ENCODE peak calls at places on chromosomes 5 and 9, in eight cellular contexts. Z, Y, E, W, J, M, H and N are unnamed samples.

GRCh38 chr9:98432960-98433359 is 177.5 kb upstream of the TBC1D2 start:
- DNase-seq in J (no peak), H (no peak), M (no peak), Y (no peak), E (no peak), W (no peak), Z (no peak), N (no peak)

GRCh38 chr5:106454651-106455415 is 1215.9 kb downstream of the EFNA5 start:
- DNase-seq in Z (peak), H (no peak), J (no peak), Y (peak), E (peak), W (peak), M (peak), N (no peak)

GRCh38 chr5:177194278-177194677 is 60.7 kb downstream of the NSD1 start:
- DNase-seq in H (no peak), J (no peak), W (peak), Z (no peak), E (peak), M (no peak), Y (peak), N (no peak)

GRCh38 chr9:115142502-115143265 is 24.7 kb upstream of the TNC start:
- DNase-seq in M (no peak), H (no peak), W (no peak), E (no peak), Z (no peak), Y (no peak), J (no peak), N (no peak)

GRCh38 chr5:116559673-116560164 is 14.9 kb downstream of the SEMA6A start:
- DNase-seq in H (no peak), W (no peak), J (no peak), Z (no peak), E (no peak), M (peak), Y (no peak), N (no peak)

GRCh38 chr5:64811050-64811640 is 42.4 kb downstream of the CWC27 start:
- DNase-seq in H (no peak), J (no peak), M (no peak), E (peak), W (peak), Y (peak), Z (peak), N (no peak)

GRCh38 chr5:150431048-150431447 is 18.3 kb upstream of the CD74 start:
- DNase-seq in J (no peak), H (no peak), Z (no peak), W (no peak), M (no peak), E (no peak), Y (no peak), N (no peak)

GRCh38 chr9:114159562-114160145 is 4.3 kb downstream of the COL27A1 start:
- DNase-seq in E (no peak), M (no peak), Z (no peak), Y (no peak), W (no peak), J (no peak), H (no peak), N (no peak)

GRCh38 chr9:132241840-132242620 is 80.2 kb downstream of the NTNG2 start:
- DNase-seq in J (peak), M (peak), Y (peak), E (no peak), H (peak), Z (peak), W (no peak), N (no peak)

GRCh38 chr5:140041492-140042421 is 1.3 kb downstream of the NRG2 start:
- DNase-seq in H (peak), Y (peak), W (peak), E (peak), Z (peak), J (no peak), M (peak), N (peak)

GRCh38 chr5:27682600-27682999 is 644.2 kb upstream of the CDH9 start:
- DNase-seq in W (no peak), J (no peak), E (peak), M (peak), Y (peak), H (no peak), Z (no peak), N (no peak)

GRCh38 chr5:34538026-34538672 is 118.0 kb upstream of the RAI14 start:
- DNase-seq in M (peak), Y (peak), H (no peak), J (no peak), W (no peak), E (no peak), Z (no peak), N (peak)

GRCh38 chr9:134057311-134057665 is 10.5 kb downstream of the BRD3 start:
- DNase-seq in Z (no peak), Y (no peak), W (no peak), E (no peak), J (no peak), M (no peak), H (peak), N (no peak)

GRCh38 chr5:151086905-151087360 is 6.1 kb upstream of the TNIP1 start:
- DNase-seq in M (no peak), E (no peak), W (no peak), Z (no peak), H (no peak), J (peak), Y (no peak), N (no peak)

GRCh38 chr5:155303134-155303533 is 289.6 kb downstream of the KIF4B start:
- DNase-seq in M (no peak), H (no peak), W (no peak), Y (no peak), Z (no peak), J (no peak), E (no peak), N (no peak)

GRCh38 chr9:110455860-110456259 is 118.2 kb upstream of the TXNDC8 start:
- DNase-seq in Y (no peak), H (no peak), E (no peak), M (no peak), J (no peak), W (no peak), Z (no peak), N (peak)

GRCh38 chr5:172885594-172886340 is 51.7 kb downstream of the ERGIC1 start:
- DNase-seq in Z (no peak), W (no peak), M (no peak), Y (no peak), H (no peak), E (no peak), J (no peak), N (no peak)

GRCh38 chr5:131794596-131794995 is 2.2 kb downstream of the FNIP1 start:
- DNase-seq in W (no peak), E (no peak), J (no peak), Z (no peak), Y (no peak), M (no peak), H (no peak), N (no peak)

GRCh38 chr9:32414856-32415255 is 30.4 kb downstream of the ACO1 start:
- DNase-seq in Z (no peak), M (no peak), H (no peak), J (no peak), Y (no peak), W (no peak), E (no peak), N (no peak)

GRCh38 chr5:60495644-60496520 is 204.1 kb downstream of the DEPDC1B start:
- DNase-seq in H (no peak), Y (no peak), W (no peak), E (no peak), Z (no peak), M (no peak), J (no peak), N (no peak)

GRCh38 chr5:133423618-133424282 is 188.6 kb downstream of the FSTL4 start:
- DNase-seq in Z (peak), E (peak), J (peak), W (peak), Y (peak), H (peak), M (peak), N (peak)

GRCh38 chr5:178986326-178986960 is 8.7 kb downstream of the GRM6 start:
- DNase-seq in M (no peak), Y (no peak), E (no peak), J (no peak), W (no peak), H (no peak), Z (no peak), N (no peak)

GRCh38 chr9:2125909-2126308 is 110.8 kb downstream of the SMARCA2 start:
- DNase-seq in Z (no peak), E (no peak), H (no peak), W (no peak), Y (peak), J (no peak), M (no peak), N (no peak)

GRCh38 chr5:111649516-111649915 is 107.5 kb downstream of the NREP start:
- DNase-seq in E (no peak), W (no peak), M (no peak), Z (no peak), Y (no peak), J (no peak), H (no peak), N (no peak)

GRCh38 chr5:101212942-101213514 is 309.9 kb upstream of the ST8SIA4 start:
- DNase-seq in Y (no peak), Z (no peak), H (no peak), W (no peak), J (no peak), E (no peak), M (peak), N (no peak)

GRCh38 chr5:159509002-159509660 is 178.8 kb upstream of the IL12B start:
- DNase-seq in J (no peak), E (no peak), H (no peak), M (no peak), W (no peak), Z (no peak), Y (peak), N (no peak)

GRCh38 chr5:159508344-159508743 is 178.1 kb upstream of the IL12B start:
- DNase-seq in J (no peak), W (no peak), Y (peak), Z (no peak), M (no peak), E (no peak), H (no peak), N (no peak)

GRCh38 chr5:159511570-159511969 is 181.3 kb upstream of the IL12B start:
- DNase-seq in Z (no peak), Y (no peak), W (no peak), E (peak), H (no peak), J (no peak), M (no peak), N (no peak)

GRCh38 chr5:159507661-159508060 is 177.4 kb upstream of the IL12B start:
- DNase-seq in Z (no peak), J (no peak), W (no peak), E (no peak), H (no peak), Y (no peak), M (no peak), N (no peak)

DNA sequence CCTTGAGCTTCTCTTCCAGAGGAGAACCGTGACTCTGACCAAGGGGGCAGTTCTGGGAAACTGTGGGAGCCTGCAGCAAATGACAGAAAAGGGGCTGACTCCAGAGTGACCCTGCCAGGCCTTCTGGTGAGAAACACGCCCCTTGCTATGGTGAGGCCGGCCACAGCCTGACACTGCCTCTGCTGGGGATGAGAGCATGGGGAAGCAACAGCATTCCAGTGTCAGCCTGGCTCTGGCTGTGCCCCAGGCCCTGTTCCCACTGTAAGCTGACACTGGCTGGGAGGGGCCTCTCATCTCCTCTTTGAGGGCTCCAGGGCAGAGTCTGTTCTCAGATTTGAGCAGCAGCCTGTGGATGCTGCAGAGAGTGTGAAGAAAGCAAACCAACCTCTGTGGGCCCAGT is 180.0 kb upstream of the IL12B start:
- DNase-seq in Y (peak), M (peak), Z (peak), W (no peak), J (no peak), E (peak), H (peak), N (peak)
- TF ChIP-seq CTCF in Y (no peak), M (peak), Z (no peak), W (no peak), J (no peak), E (no peak), H (peak), N (no peak)

DNA sequence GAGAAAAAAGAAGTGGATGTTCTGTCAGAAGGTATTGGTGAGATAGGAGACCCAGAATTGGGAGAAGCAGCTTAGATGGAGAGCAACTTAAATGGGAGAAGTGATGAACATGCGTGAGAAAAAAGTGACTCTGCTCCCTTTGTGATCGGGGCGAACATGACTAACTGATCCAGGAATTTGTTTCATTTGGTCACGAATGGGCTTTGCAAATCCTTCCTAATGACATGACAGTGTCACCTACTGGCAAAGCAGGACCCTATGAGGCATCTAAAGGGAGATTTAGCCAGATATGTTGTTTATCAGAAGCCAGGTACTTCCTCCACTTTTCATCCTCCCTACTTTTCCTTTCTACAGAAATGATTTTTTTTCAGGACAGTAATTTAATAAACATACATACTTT is 787.4 kb upstream of the RGMB start:
- DNase-seq in W (no peak), Y (peak), M (peak), E (no peak), Z (no peak), J (no peak), H (no peak), N (no peak)
- TF ChIP-seq CTCF in W (no peak), Y (peak), M (peak), E (no peak), Z (no peak), J (no peak), H (peak), N (no peak)

DNA sequence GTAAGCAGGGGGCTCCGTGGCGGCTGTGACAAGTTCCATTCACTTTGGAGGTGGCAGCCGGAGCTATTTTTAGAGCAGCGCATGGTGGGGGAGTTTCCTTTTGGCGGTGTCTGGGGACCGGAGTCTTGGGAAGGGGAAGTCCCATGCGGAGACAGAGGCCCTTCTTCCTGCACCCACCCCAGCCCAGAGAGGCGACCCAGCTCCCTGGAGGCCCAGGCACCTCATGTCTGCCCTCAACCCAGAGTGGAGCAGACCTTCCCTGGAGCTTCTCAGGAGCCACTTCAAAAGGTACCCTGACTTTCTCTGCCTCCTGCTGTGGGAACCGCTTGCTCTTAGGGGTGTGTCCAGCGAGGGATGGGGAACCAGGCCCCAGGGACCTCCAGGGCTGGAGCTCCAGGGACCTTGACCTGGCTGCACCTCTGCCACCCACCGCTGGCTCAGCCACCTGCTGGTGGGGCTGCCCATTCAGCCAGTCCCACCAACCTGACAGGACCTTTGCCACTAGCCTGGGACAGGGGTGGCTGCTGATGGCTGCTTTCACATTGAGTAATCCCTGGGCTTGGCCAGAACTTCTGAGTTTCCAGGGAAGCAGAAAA is 34.1 kb downstream of the NEK6 start:
- DNase-seq in E (no peak), H (peak), J (no peak), Z (no peak), W (no peak), Y (no peak), M (no peak), N (no peak)
- TF ChIP-seq CTCF in E (no peak), H (no peak), J (no peak), Z (no peak), W (no peak), Y (no peak), M (no peak), N (no peak)

GRCh38 chr9:17130725-17131124 is 4.1 kb upstream of the CNTLN start:
- DNase-seq in J (no peak), H (no peak), W (no peak), E (no peak), Z (no peak), M (no peak), Y (no peak), N (no peak)
- TF ChIP-seq CTCF in J (no peak), H (no peak), W (no peak), E (no peak), Z (no peak), M (no peak), Y (no peak), N (no peak)

DNA sequence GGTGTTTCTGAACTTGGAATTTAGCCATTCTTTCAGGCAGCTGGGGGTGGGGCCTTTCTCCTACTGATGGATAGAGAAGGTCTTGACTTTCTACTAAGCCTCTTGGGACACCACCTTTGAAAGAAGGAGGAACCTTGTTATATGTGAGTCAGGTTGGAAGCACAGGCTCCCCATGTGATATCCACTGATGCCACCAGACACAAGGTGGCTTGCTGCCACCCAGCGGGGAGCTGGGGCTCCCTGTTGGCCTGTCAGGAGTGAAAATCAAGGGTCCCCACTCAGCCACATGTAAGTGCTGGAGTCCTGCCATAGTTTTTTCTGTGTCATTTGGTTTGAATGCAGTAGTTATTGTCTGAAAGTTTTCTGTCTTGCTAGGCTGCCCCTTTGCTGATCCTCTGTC is 252.4 kb upstream of the NFIL3 start:
- DNase-seq in W (no peak), E (peak), H (no peak), J (no peak), Z (no peak), Y (no peak), M (no peak), N (no peak)
- TF ChIP-seq CTCF in W (peak), E (peak), H (peak), J (no peak), Z (no peak), Y (peak), M (no peak), N (no peak)